ENCODE peak calls at places on chromosomes 6 and 20, in four cellular contexts. V, E, K and S are unnamed samples.

GRCh38 chr6:77876300-77876699 is 223.5 kb downstream of the MEI4 start:
- DNase-seq in V (no peak), E (no peak), K (no peak), S (no peak)

GRCh38 chr20:20214757-20215275 is 153.1 kb upstream of the INSM1 start:
- DNase-seq in E (no peak), V (no peak), K (no peak), S (no peak)

GRCh38 chr6:101397199-101397598 is 3.7 kb downstream of the GRIK2 start:
- DNase-seq in V (no peak), K (no peak), E (no peak), S (no peak)

GRCh38 chr6:148884461-148884860 is 137.6 kb downstream of the UST start:
- DNase-seq in K (no peak), V (no peak), E (no peak), S (no peak)

GRCh38 chr6:140079328-140079727 is 704.9 kb upstream of the CITED2 start:
- DNase-seq in K (no peak), E (no peak), V (peak; percentile 60), S (no peak)

GRCh38 chr6:125918681-125919566 is 37.6 kb upstream of the HINT3 start:
- DNase-seq in K (peak; percentile 17), E (peak; percentile 62), V (peak; percentile 68), S (no peak)

GRCh38 chr6:106799008-106799952 is 169.9 kb downstream of the QRSL1 start:
- DNase-seq in K (no peak), E (peak; percentile 43), V (no peak), S (peak; percentile 21)

GRCh38 chr6:19802656-19803055 is 34.5 kb upstream of the ID4 start:
- DNase-seq in V (no peak), E (no peak), K (no peak), S (no peak)

GRCh38 chr6:30915591-30915946 is 1.5 kb downstream of the VARS2 start:
- DNase-seq in E (peak; percentile 63), K (no peak), V (peak; percentile 39), S (no peak)

GRCh38 chr20:52083627-52084232 is 107.8 kb downstream of the ZFP64 start:
- DNase-seq in V (peak; percentile 69), E (peak; percentile 67), K (no peak), S (no peak)

GRCh38 chr6:136226674-136227377 is 23.3 kb downstream of the MTFR2 start:
- DNase-seq in K (no peak), V (no peak), E (no peak), S (no peak)

GRCh38 chr6:42171813-42172595 is 1.2 kb upstream of the GUCA1A start:
- DNase-seq in K (no peak), V (no peak), E (no peak), S (no peak)

GRCh38 chr6:125577263-125577662 is 172.2 kb upstream of the HEY2 start:
- DNase-seq in V (no peak), K (no peak), E (no peak), S (no peak)

GRCh38 chr6:34103321-34103720 is 42.6 kb downstream of the GRM4 start:
- DNase-seq in V (no peak), K (no peak), E (no peak), S (no peak)

GRCh38 chr20:652611-653109 is 340 bp downstream of the SRXN1 start:
- DNase-seq in V (peak; percentile 50), K (no peak), E (no peak), S (no peak)

GRCh38 chr20:2578430-2579192 is 42.2 kb downstream of the TMC2 start:
- DNase-seq in V (no peak), E (no peak), K (no peak), S (no peak)

GRCh38 chr6:75563032-75563431 is 38.6 kb upstream of the SENP6 start:
- DNase-seq in K (no peak), E (no peak), V (no peak), S (no peak)

GRCh38 chr6:291697-292505 is at the start of gene DUSP22:
- DNase-seq in E (peak; percentile 40), V (peak; percentile 85), K (peak; percentile 58), S (peak; percentile 27)

GRCh38 chr6:66838764-66839163 is 1131.7 kb upstream of the EYS start:
- DNase-seq in E (no peak), K (no peak), V (no peak), S (no peak)

GRCh38 chr6:82248233-82248735 is 740 bp upstream of the IBTK start:
- DNase-seq in V (no peak), K (no peak), E (no peak), S (peak; percentile 88)

GRCh38 chr20:16927031-16927430 is 178.9 kb downstream of the OTOR start:
- DNase-seq in E (no peak), V (no peak), K (no peak), S (no peak)

GRCh38 chr6:34315780-34316179 is 67.0 kb upstream of the SMIM29 start:
- DNase-seq in E (no peak), V (no peak), K (no peak), S (no peak)

GRCh38 chr6:167464177-167464576 is 139.3 kb downstream of the TTLL2 start:
- DNase-seq in K (no peak), V (no peak), E (no peak), S (no peak)

GRCh38 chr6:4820704-4821276 is 44.6 kb downstream of the CDYL start:
- DNase-seq in K (no peak), V (no peak), E (no peak), S (no peak)

GRCh38 chr6:767755-768512 is 75.0 kb upstream of the EXOC2 start:
- DNase-seq in E (no peak), K (no peak), V (no peak), S (no peak)

GRCh38 chr20:56003966-56004365 is 1.4 kb downstream of the CBLN4 start:
- DNase-seq in V (peak; percentile 23), K (no peak), E (no peak), S (no peak)

GRCh38 chr6:149701699-149702098 is 16.2 kb downstream of the LATS1 start:
- DNase-seq in V (no peak), K (no peak), E (no peak), S (no peak)

GRCh38 chr6:126071000-126071647 is 84.8 kb downstream of the TRMT11 start:
- DNase-seq in E (no peak), K (no peak), V (no peak), S (no peak)

GRCh38 chr6:124536792-124537191 is 425.4 kb upstream of the RNF217 start:
- DNase-seq in E (no peak), V (no peak), K (no peak), S (no peak)

GRCh38 chr20:3763691-3764601 is 3.6 kb downstream of the ADISSP start:
- DNase-seq in K (no peak), V (no peak), E (no peak), S (no peak)

GRCh38 chr6:49416195-49416594 is 46.9 kb downstream of the MMUT start:
- DNase-seq in K (no peak), E (no peak), V (no peak), S (no peak)